ENCODE peak calls at places on chromosomes 4 and X, in seven cellular contexts. L is IMR-90, U is transverse colon, X is PC-3, F is fibroblast of lung, N is adrenal gland, H is left ventricle myocardium inferior. I is an unnamed sample.

GRCh38 chrX:63718010-63718694 is 66.9 kb downstream of the ARHGEF9 start:
- DNase-seq in L (no peak), F (no peak), U (no peak), N (no peak), H (no peak), X (no peak), I (no peak)

GRCh38 chr4:34363842-34364241 is 1880.5 kb downstream of the ARAP2 start:
- DNase-seq in L (no peak), N (no peak), H (no peak), U (no peak), X (no peak), F (no peak), I (no peak)

GRCh38 chr4:14404730-14405129 is 597.6 kb upstream of the CPEB2 start:
- DNase-seq in N (no peak), U (no peak), L (no peak), F (no peak), H (no peak), X (no peak), I (no peak)

GRCh38 chr4:53477666-53478065 is 100.2 kb downstream of the FIP1L1 start:
- DNase-seq in N (no peak), L (peak; percentile 28), X (no peak), U (no peak), H (no peak), F (peak; percentile 23), I (no peak)

GRCh38 chr4:124486423-124486822 is 226.1 kb downstream of the ANKRD50 start:
- DNase-seq in N (no peak), X (no peak), U (no peak), F (no peak), L (no peak), H (no peak), I (no peak)

GRCh38 chr4:79087091-79087490 is 147.9 kb upstream of the PAQR3 start:
- DNase-seq in N (no peak), F (no peak), L (no peak), H (no peak), U (no peak), X (no peak), I (no peak)

GRCh38 chrX:96407501-96407900 is 277.1 kb upstream of the DIAPH2 start:
- DNase-seq in U (no peak), N (peak; percentile 19), H (no peak), F (peak; percentile 56), X (peak; percentile 86), L (peak; percentile 80), I (peak; percentile 68)

GRCh38 chr4:48350871-48351270 is 9.5 kb downstream of the SLAIN2 start:
- DNase-seq in H (no peak), U (no peak), N (no peak), L (no peak), X (no peak), F (no peak), I (no peak)

GRCh38 chr4:173777921-173778320 is 247.9 kb upstream of the HAND2 start:
- DNase-seq in F (no peak), X (no peak), U (no peak), L (no peak), N (no peak), H (no peak), I (no peak)

GRCh38 chrX:9436812-9437211 is 28.0 kb upstream of the TBL1X start:
- DNase-seq in X (no peak), U (no peak), N (no peak), H (no peak), L (no peak), F (no peak), I (no peak)

GRCh38 chrX:51837451-51837850 is 56.0 kb upstream of the MAGED1 start:
- DNase-seq in H (no peak), N (no peak), L (no peak), X (no peak), F (no peak), U (no peak), I (no peak)

GRCh38 chrX:154355776-154356140 is 18.7 kb downstream of the FLNA start:
- DNase-seq in U (no peak), X (no peak), L (no peak), H (peak; percentile 14), N (no peak), F (no peak), I (no peak)

GRCh38 chrX:45596190-45596808 is 395.6 kb upstream of the DIPK2B start:
- DNase-seq in L (peak; percentile 3), F (no peak), H (no peak), X (no peak), N (no peak), U (no peak), I (peak; percentile 21)

GRCh38 chrX:9566150-9566621 is 101.3 kb downstream of the TBL1X start:
- DNase-seq in N (peak; percentile 89), F (peak; percentile 91), L (peak; percentile 91), U (peak; percentile 51), H (peak; percentile 44), X (peak; percentile 92), I (peak; percentile 82)

GRCh38 chrX:75115707-75116413 is 40.2 kb downstream of the ABCB7 start:
- DNase-seq in F (no peak), X (no peak), L (no peak), U (no peak), N (no peak), H (no peak), I (no peak)

GRCh38 chr4:8641256-8641655 is 48.7 kb downstream of the CPZ start:
- DNase-seq in U (no peak), L (no peak), N (no peak), X (no peak), F (no peak), H (peak; percentile 9), I (no peak)

GRCh38 chrX:115259238-115259875 is 25.5 kb upstream of the LRCH2 start:
- DNase-seq in L (no peak), X (no peak), H (no peak), U (no peak), N (no peak), F (peak; percentile 4), I (peak; percentile 4)

GRCh38 chrX:100812216-100813158 is 7.7 kb upstream of the CSTF2 start:
- DNase-seq in F (no peak), X (peak; percentile 6), L (no peak), U (peak; percentile 66), H (no peak), N (no peak), I (peak; percentile 28)

GRCh38 chr4:150828159-150828558 is 186.9 kb downstream of the LRBA start:
- DNase-seq in F (no peak), H (no peak), U (peak; percentile 25), X (no peak), L (no peak), N (no peak), I (no peak)

GRCh38 chr4:139628184-139629012 is 37.2 kb upstream of the MGST2 start:
- DNase-seq in N (no peak), L (no peak), H (no peak), X (no peak), U (peak; percentile 60), F (no peak), I (no peak)

GRCh38 chrX:2262679-2263055 is 238.1 kb downstream of the DHRSX start:
- DNase-seq in X (no peak), U (no peak), N (no peak), F (no peak), L (no peak), H (no peak), I (peak; percentile 9)

GRCh38 chr4:2044119-2044485 is 15.0 kb upstream of the NAT8L start:
- DNase-seq in H (no peak), F (no peak), L (no peak), N (no peak), U (no peak), X (no peak), I (no peak)

GRCh38 chr4:2042947-2043395 is 16.2 kb upstream of the NAT8L start:
- DNase-seq in N (no peak), U (no peak), X (no peak), H (no peak), L (no peak), F (no peak), I (no peak)

GRCh38 chr4:2043396-2044118 is 15.6 kb upstream of the NAT8L start:
- DNase-seq in L (no peak), X (no peak), H (no peak), F (no peak), U (no peak), N (peak; percentile 17), I (no peak)

GRCh38 chr4:2041234-2042130 is 17.6 kb upstream of the NAT8L start:
- DNase-seq in H (peak; percentile 84), L (peak; percentile 60), N (peak; percentile 85), X (peak; percentile 78), F (peak; percentile 51), U (peak; percentile 86), I (peak; percentile 80)

DNA sequence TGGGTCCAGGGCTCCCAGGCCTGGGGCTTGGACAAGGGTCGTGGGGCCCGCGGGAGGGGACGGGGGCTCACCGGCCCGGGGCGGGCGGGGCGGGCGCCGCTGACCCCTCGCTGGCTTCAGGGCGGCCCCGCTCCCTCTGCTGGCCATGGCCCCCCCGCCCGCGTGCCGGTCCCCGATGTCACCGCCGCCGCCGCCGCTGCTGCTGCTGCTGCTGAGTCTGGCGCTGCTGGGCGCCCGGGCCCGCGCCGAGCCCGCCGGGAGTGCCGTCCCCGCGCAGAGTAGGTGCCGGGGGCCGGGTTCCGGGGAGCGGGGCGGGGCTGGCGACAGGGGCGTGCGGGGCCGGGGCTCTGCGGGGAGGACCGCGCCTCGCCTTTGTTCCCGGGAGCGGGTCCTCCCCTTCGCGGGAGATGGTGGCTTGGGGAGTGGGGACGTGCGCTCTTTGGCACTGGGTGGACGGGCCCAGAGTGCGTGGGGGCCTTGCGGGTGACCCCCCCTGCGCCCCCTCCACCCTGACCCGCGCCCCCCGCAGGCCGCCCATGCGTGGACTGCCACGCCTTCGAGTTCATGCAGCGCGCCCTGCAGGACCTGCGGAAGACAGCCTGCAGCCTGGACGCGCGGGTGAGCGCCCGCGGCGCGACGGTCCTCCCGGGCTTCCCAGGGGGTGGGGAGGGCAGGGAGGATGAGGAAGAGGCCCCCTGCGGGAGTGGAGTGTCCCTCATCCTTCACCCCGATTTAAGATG is 16.8 kb upstream of the NAT8L start:
- DNase-seq in U (peak; percentile 41), N (peak; percentile 32), H (no peak), L (no peak), X (no peak), F (no peak), I (peak; percentile 61)
- TF ChIP-seq CTCF in U (no peak), N (no peak), H (no peak), L (no peak), X (peak; percentile 10), F (no peak), I (no peak)

GRCh38 chr4:3368841-3369760 is 72.7 kb upstream of the HGFAC start:
- DNase-seq in X (no peak), H (no peak), N (peak; percentile 20), F (peak; percentile 19), L (no peak), U (no peak), I (no peak)
- H3K4me3 ChIP-seq in X (no peak overlapping the region), H (peak overlapping the region; percentile 60), N (peak overlapping the region; percentile 36), F (peak overlapping the region; percentile 38), L (no peak overlapping the region), U (no peak overlapping the region), I (no peak overlapping the region)

DNA sequence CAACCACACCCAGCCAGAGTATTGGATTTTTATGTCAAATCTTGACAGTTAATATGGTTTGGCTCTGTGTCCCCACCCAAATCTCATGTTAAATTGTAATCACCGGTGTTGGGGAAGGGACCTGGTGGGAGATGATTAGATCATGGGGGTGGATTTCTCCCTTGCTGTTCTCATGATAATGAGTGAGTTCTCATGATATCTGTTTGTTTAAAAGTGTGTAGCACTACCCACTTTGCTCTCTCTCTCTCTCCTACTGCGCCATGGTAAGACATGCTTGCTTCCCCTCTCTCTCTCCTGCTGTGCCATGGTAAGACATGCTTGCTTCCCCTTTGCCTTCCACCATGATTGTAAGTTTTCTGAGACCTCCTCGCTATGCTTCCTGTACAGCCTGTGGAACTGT is 86.9 kb upstream of the COX18 start:
- DNase-seq in H (no peak), X (no peak), N (no peak), F (no peak), U (no peak), L (no peak), I (no peak)
- H3K4me1 ChIP-seq in H (peaks cover 5% of the 10 kb centered on the region), X (no peaks in the 10 kb centered on the region), N (no peaks in the 10 kb centered on the region), F (no peaks in the 10 kb centered on the region), U (no peaks in the 10 kb centered on the region), L (peaks cover 2% of the 10 kb centered on the region), I (no peaks in the 10 kb centered on the region)

GRCh38 chrX:18933611-18934010 is 50.3 kb downstream of the PHKA2 start:
- DNase-seq in X (no peak), H (no peak), N (no peak), U (no peak), L (no peak), F (no peak), I (no peak)
- TF ChIP-seq CTCF in X (no peak), H (no peak), N (no peak), U (no peak), L (no peak), F (no peak), I (no peak)

I was measured in cardiac muscle cell.